ENCODE peak calls at places on chromosome 14, in eight cellular contexts. K is esophagus muscularis mucosa, L is mucosa of descending colon, C is Caco-2, D is GM23338, A is heart left ventricle, N is kidney, F is stomach. W is an unnamed sample. For H3K4me1 and H3K36me3, the result is how much of the 10 kb centered on the place peaks cover.

GRCh38 chr14:68523994-68524725 is 268.7 kb downstream of the ZFP36L1 start:
- DNase-seq in C (no peak), F (no peak), D (no peak), L (no peak), N (peak), A (no peak), K (peak), W (no peak)

GRCh38 chr14:104239866-104240301 is 101.5 kb downstream of the KIF26A start:
- DNase-seq in C (no peak), F (peak), D (no peak), L (peak), N (peak), A (no peak), K (no peak), W (no peak)

GRCh38 chr14:58969951-58970751 is 218.3 kb upstream of the DAAM1 start:
- DNase-seq in N (no peak), L (no peak), C (no peak), A (no peak), K (no peak), F (no peak), D (peak), W (no peak)

GRCh38 chr14:100031506-100032281 is 33.5 kb upstream of the EVL start:
- DNase-seq in C (peak), F (no peak), K (no peak), A (peak), L (no peak), D (no peak), N (no peak), W (no peak)

GRCh38 chr14:44895716-44896115 is 66.0 kb downstream of the KLHL28 start:
- DNase-seq in C (no peak), L (no peak), D (no peak), K (no peak), N (no peak), A (no peak), F (no peak), W (no peak)

GRCh38 chr14:30553311-30553989 is 5.5 kb upstream of the G2E3 start:
- DNase-seq in C (no peak), F (no peak), D (no peak), N (no peak), A (no peak), K (no peak), L (no peak), W (no peak)

GRCh38 chr14:100524233-100524932 is 62.8 kb downstream of the BEGAIN start:
- DNase-seq in F (peak), C (no peak), D (no peak), L (no peak), N (peak), K (peak), A (no peak), W (peak)

GRCh38 chr14:59931237-59931636 is 11.3 kb downstream of the LRRC9 start:
- DNase-seq in F (no peak), K (no peak), L (no peak), A (no peak), C (no peak), D (no peak), N (no peak), W (no peak)

GRCh38 chr14:61561657-61562276 is 133.5 kb upstream of the HIF1A start:
- DNase-seq in D (peak), F (peak), A (peak), N (peak), C (peak), L (peak), K (no peak), W (peak)

GRCh38 chr14:89190779-89191513 is 226.1 kb downstream of the FOXN3 start:
- DNase-seq in K (no peak), C (no peak), D (peak), F (no peak), A (no peak), N (no peak), L (no peak), W (no peak)

GRCh38 chr14:90903101-90903500 is 86.9 kb upstream of the TTC7B start:
- DNase-seq in A (peak), D (peak), K (no peak), L (no peak), N (no peak), C (peak), F (peak), W (no peak)

GRCh38 chr14:59125156-59125555 is 63.3 kb upstream of the DAAM1 start:
- DNase-seq in L (no peak), A (no peak), D (no peak), C (no peak), F (no peak), N (no peak), K (no peak), W (no peak)

GRCh38 chr14:67609642-67610310 is 9.7 kb upstream of the PIGH start:
- DNase-seq in A (no peak), D (peak), C (no peak), F (no peak), N (no peak), L (no peak), K (no peak), W (no peak)

GRCh38 chr14:58100735-58101368 is 51.2 kb downstream of the ARMH4 start:
- DNase-seq in D (no peak), F (no peak), N (no peak), A (no peak), C (no peak), L (no peak), K (no peak), W (no peak)

GRCh38 chr14:60482743-60483142 is 3.1 kb downstream of the C14orf39 start:
- DNase-seq in N (no peak), A (no peak), K (no peak), D (no peak), F (no peak), L (no peak), C (no peak), W (no peak)

GRCh38 chr14:31405599-31406251 is 14.6 kb downstream of the HEATR5A start:
- DNase-seq in C (no peak), L (no peak), K (no peak), N (no peak), D (no peak), F (no peak), A (no peak), W (no peak)

GRCh38 chr14:90720832-90721231 is 95.4 kb downstream of the TTC7B start:
- DNase-seq in A (no peak), L (no peak), K (no peak), N (no peak), F (no peak), C (no peak), D (no peak), W (no peak)

GRCh38 chr14:60171690-60172089 is 6.5 kb upstream of the DHRS7 start:
- DNase-seq in F (no peak), D (no peak), N (no peak), C (no peak), L (no peak), A (no peak), K (no peak), W (no peak)

GRCh38 chr14:104685216-104685997 is 4.0 kb upstream of the INF2 start:
- DNase-seq in D (no peak), C (peak), L (no peak), K (no peak), F (no peak), A (no peak), N (peak), W (no peak)

GRCh38 chr14:80681651-80682050 is 259.9 kb downstream of the CEP128 start:
- DNase-seq in K (no peak), A (no peak), C (no peak), L (no peak), N (no peak), D (no peak), F (no peak), W (no peak)

GRCh38 chr14:36241183-36241582 is 64.7 kb upstream of the PTCSC3 start:
- DNase-seq in A (no peak), F (no peak), D (no peak), L (no peak), K (no peak), N (no peak), C (no peak), W (no peak)

GRCh38 chr14:34283590-34283989 is 178.4 kb downstream of the SPTSSA start:
- DNase-seq in F (no peak), K (no peak), N (no peak), L (no peak), C (no peak), A (no peak), D (no peak), W (no peak)

GRCh38 chr14:72646861-72647528 is 246.9 kb downstream of the DPF3 start:
- DNase-seq in C (no peak), D (no peak), N (no peak), A (no peak), K (peak), L (no peak), F (no peak), W (no peak)

GRCh38 chr14:29749327-29749726 is 178.3 kb downstream of the PRKD1 start:
- DNase-seq in N (no peak), A (no peak), F (no peak), K (no peak), D (no peak), L (no peak), C (no peak), W (no peak)

GRCh38 chr14:29799718-29800117 is 127.9 kb downstream of the PRKD1 start:
- DNase-seq in L (no peak), K (no peak), F (no peak), N (no peak), D (no peak), C (no peak), A (no peak), W (no peak)

GRCh38 chr14:25041898-25042297 is 8.0 kb downstream of the STXBP6 start:
- DNase-seq in N (no peak), F (no peak), D (no peak), L (no peak), K (no peak), C (no peak), A (no peak), W (no peak)

GRCh38 chr14:75247939-75248338 is 30.7 kb upstream of the FOS start:
- DNase-seq in C (no peak), D (no peak), F (no peak), N (no peak), K (no peak), L (no peak), A (no peak), W (no peak)
- H3K4me1 ChIP-seq in C (under half), D (under half), F (under half), N (under half), K (under half), L (under half), A (under half), W (under half)

GRCh38 chr14:21352587-21352986 is 31.2 kb downstream of the SUPT16H start:
- DNase-seq in D (no peak), F (no peak), K (no peak), A (peak), L (no peak), C (no peak), N (no peak), W (no peak)
- H3K36me3 ChIP-seq in D (half or more), F (half or more), K (half or more), A (half or more), L (under half), C (under half), N (under half), W (half or more)

GRCh38 chr14:22886500-22887259 is 3.7 kb downstream of the REM2 start:
- DNase-seq in D (peak), K (no peak), F (peak), A (peak), N (peak), C (peak), L (peak), W (peak)
- TF ChIP-seq CTCF in D (no peak), K (peak), F (no peak), A (no peak), N (no peak), C (peak), L (no peak), W (peak)

GRCh38 chr14:93765032-93765626 is 23.2 kb downstream of the PRIMA1 start:
- DNase-seq in L (no peak), K (no peak), N (no peak), A (no peak), C (no peak), F (no peak), D (no peak), W (no peak)

GRCh38 chr14:93759781-93760307 is 28.4 kb downstream of the PRIMA1 start:
- DNase-seq in L (peak), D (no peak), K (no peak), A (peak), F (no peak), C (no peak), N (no peak), W (peak)

GRCh38 chr14:93765970-93766369 is 22.3 kb downstream of the PRIMA1 start:
- DNase-seq in C (no peak), K (no peak), A (no peak), L (no peak), N (no peak), F (no peak), D (no peak), W (no peak)

DNA sequence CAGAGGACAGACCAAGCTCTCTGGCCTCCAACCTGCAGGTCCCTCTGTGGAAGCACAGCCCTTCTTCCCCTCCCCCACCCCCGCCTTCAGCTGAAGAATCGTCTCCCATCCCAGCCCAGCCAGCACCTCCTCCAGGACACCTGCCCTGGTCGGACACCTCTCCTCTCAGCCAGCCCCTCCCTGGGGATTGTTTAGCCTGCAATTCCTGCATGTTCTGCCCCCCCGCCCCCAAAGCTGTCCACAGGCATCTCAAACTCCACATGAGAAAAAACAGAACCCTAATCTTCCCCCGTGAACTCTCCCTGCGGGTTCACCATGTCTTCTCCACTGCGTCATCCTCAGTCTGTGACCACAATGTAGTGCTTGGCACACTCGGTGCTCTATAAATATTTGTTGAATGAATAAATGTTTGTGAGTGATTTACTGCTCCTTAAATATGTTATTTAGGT is 24.1 kb downstream of the PRIMA1 start:
- DNase-seq in F (no peak), K (no peak), A (peak), C (no peak), N (no peak), D (no peak), L (no peak), W (peak)
- H3K4me1 ChIP-seq in F (under half), K (under half), A (under half), C (under half), N (under half), D (under half), L (under half), W (under half)

GRCh38 chr14:102323102-102323501 is 3.6 kb downstream of the ZNF839 start:
- DNase-seq in C (peak), F (peak), A (peak), K (peak), N (peak), D (peak), L (peak), W (peak)
- H3K36me3 ChIP-seq in C (under half), F (under half), A (under half), K (under half), N (under half), D (under half), L (under half), W (under half)

GRCh38 chr14:65413739-65414045 is 1.2 kb downstream of the FUT8 start:
- DNase-seq in C (no peak), F (no peak), K (no peak), L (no peak), D (no peak), A (no peak), N (no peak), W (no peak)

GRCh38 chr14:65414961-65415589 is 2.5 kb downstream of the FUT8 start:
- DNase-seq in L (no peak), F (no peak), A (no peak), D (peak), N (no peak), K (no peak), C (peak), W (no peak)

GRCh38 chr14:65411656-65412188 is 808 bp upstream of the FUT8 start:
- DNase-seq in N (peak), L (peak), D (peak), K (peak), A (peak), C (peak), F (peak), W (peak)

GRCh38 chr14:65412189-65412846 is at the start of gene FUT8:
- DNase-seq in N (peak), F (peak), A (peak), D (peak), C (peak), K (peak), L (peak), W (peak)

DNA sequence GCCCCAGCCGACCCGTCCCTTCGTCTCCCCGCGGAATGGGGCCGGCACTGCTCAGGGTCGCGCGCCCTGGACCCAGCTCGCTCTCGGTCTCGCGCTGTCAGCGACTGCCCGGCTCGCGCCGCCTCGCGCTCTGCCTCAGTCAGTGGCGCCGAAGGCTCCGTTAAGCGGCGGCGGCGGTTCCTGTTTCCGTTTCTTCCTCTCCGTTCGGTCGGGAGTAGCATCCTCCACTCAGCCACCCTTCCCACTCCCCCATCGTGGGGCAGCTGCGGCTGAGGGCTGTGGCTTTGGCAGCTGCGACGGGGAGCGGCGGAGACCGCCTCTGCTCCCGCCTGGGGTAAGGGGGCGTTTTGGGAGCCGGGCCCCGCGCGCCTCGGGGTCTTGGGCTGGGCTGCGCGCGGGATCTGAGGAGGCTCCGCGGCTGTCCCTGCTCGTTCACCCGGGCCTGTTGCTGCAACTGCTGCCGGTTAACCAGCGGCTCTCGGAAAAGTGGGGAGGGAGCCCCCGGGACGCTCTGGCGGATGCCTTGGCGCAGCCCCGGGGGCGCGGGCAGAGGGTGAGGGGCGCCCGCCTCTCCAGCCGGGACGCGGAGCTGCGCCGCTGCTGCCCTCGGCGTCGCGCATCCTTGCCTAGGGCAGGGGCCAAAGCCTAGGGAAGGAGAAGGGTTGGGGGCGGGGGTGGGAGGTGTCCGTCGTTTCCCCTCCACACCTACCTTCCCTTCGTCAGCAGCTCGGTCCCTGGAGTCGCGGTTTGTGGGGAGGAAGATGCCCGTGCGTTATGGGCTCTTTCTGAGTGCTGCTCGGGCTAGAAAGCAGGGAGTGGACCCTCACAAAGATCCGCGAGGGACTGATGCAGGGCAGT is 580 bp downstream of the FUT8 start:
- DNase-seq in K (peak), C (peak), N (no peak), L (peak), D (peak), F (peak), A (no peak), W (peak)
- TF ChIP-seq CTCF in K (no peak), C (no peak), N (no peak), L (no peak), D (no peak), F (no peak), A (no peak), W (no peak)

DNA sequence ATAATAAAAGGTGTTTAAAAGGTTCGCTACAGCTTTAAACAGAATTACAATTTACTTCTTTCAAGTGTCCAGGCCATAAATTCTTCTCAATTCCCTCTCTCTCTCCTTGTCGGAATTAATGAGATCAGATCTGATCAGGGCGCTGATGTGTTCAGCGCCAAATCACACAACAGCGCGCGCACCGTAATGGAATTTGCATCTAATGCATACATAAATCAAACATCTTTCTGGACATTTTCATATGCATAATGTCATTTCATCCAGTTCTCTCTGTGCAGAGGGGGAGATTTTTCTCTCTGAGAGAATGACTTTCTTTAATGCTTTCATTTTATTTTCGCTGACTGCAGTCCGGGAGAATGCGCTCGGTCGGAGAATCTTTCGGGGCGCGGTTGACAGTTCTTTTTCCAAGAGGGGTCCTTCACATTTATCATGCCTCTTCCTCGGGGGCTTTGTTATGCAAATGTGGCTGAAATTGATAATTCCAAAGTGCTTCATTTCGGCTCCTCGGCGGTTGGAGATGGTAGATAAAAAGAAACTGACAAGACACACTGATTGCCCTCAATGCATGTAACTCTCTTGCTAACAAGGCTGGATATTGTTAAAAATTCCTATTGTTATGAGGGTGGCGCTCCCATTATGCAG is 615.9 kb downstream of the VRK1 start:
- DNase-seq in D (no peak), N (no peak), F (no peak), K (no peak), A (no peak), C (no peak), L (no peak), W (no peak)
- H3K4me1 ChIP-seq in D (half or more), N (under half), F (under half), K (under half), A (under half), C (under half), L (under half), W (under half)

GRCh38 chr14:64732536-64733120 is 28.4 kb downstream of the PLEKHG3 start:
- DNase-seq in N (peak), L (peak), A (peak), F (no peak), C (no peak), K (no peak), D (no peak), W (peak)
- H3K36me3 ChIP-seq in N (under half), L (under half), A (half or more), F (half or more), C (under half), K (half or more), D (under half), W (half or more)